ENCODE peak calls at places on chromosome 1, in five cellular contexts. One of them, this sample, is unnamed.

GRCh38 chr1:54312874-54313316 is 93.3 kb downstream of the SSBP3 start:
- DNase-seq in transverse colon: peak
- DNase-seq in right lobe of liver: no peak
- DNase-seq in spleen: no peak
- DNase-seq in GM12892: no peak
- DNase-seq in this sample: peak

GRCh38 chr1:226135059-226135651 is 51.4 kb downstream of the ACBD3 start:
- DNase-seq in right lobe of liver: peak
- DNase-seq in GM12892: no peak
- DNase-seq in spleen: peak
- DNase-seq in transverse colon: peak
- DNase-seq in this sample: no peak

GRCh38 chr1:100847481-100847880 is 47.2 kb downstream of the EXTL2 start:
- DNase-seq in spleen: no peak
- DNase-seq in right lobe of liver: no peak
- DNase-seq in transverse colon: no peak
- DNase-seq in GM12892: no peak
- DNase-seq in this sample: no peak

GRCh38 chr1:239997515-239998311 is 94.0 kb upstream of the FMN2 start:
- DNase-seq in GM12892: no peak
- DNase-seq in right lobe of liver: no peak
- DNase-seq in spleen: no peak
- DNase-seq in transverse colon: no peak
- DNase-seq in this sample: no peak

GRCh38 chr1:186206046-186206564 is 168.9 kb downstream of the TPR start:
- DNase-seq in GM12892: no peak
- DNase-seq in transverse colon: no peak
- DNase-seq in spleen: no peak
- DNase-seq in right lobe of liver: no peak
- DNase-seq in this sample: no peak

GRCh38 chr1:113403065-113403464 is 12.8 kb downstream of the MAGI3 start:
- DNase-seq in transverse colon: no peak
- DNase-seq in right lobe of liver: no peak
- DNase-seq in spleen: no peak
- DNase-seq in GM12892: no peak
- DNase-seq in this sample: no peak

GRCh38 chr1:230124187-230125128 is 57.4 kb downstream of the GALNT2 start:
- DNase-seq in GM12892: no peak
- DNase-seq in spleen: no peak
- DNase-seq in right lobe of liver: no peak
- DNase-seq in transverse colon: no peak
- DNase-seq in this sample: no peak

GRCh38 chr1:58964880-58965279 is 181.0 kb upstream of the JUN start:
- DNase-seq in spleen: no peak
- DNase-seq in right lobe of liver: peak
- DNase-seq in GM12892: no peak
- DNase-seq in transverse colon: no peak
- DNase-seq in this sample: no peak

GRCh38 chr1:167052389-167052788 is 37.8 kb downstream of the GPA33 start:
- DNase-seq in spleen: no peak
- DNase-seq in transverse colon: no peak
- DNase-seq in right lobe of liver: no peak
- DNase-seq in GM12892: no peak
- DNase-seq in this sample: no peak

GRCh38 chr1:155978973-155979429 is 654 bp upstream of the ARHGEF2 start:
- DNase-seq in right lobe of liver: no peak
- DNase-seq in spleen: peak
- DNase-seq in transverse colon: peak
- DNase-seq in GM12892: no peak
- DNase-seq in this sample: peak

GRCh38 chr1:35505911-35506798 is 51.0 kb downstream of the KIAA0319L start:
- DNase-seq in GM12892: no peak
- DNase-seq in right lobe of liver: no peak
- DNase-seq in spleen: no peak
- DNase-seq in transverse colon: peak
- DNase-seq in this sample: peak

GRCh38 chr1:233240839-233241682 is 54.5 kb downstream of the PCNX2 start:
- DNase-seq in GM12892: no peak
- DNase-seq in spleen: peak
- DNase-seq in right lobe of liver: peak
- DNase-seq in transverse colon: peak
- DNase-seq in this sample: peak

GRCh38 chr1:221515496-221515895 is 226.4 kb downstream of the DUSP10 start:
- DNase-seq in transverse colon: no peak
- DNase-seq in GM12892: no peak
- DNase-seq in right lobe of liver: no peak
- DNase-seq in spleen: no peak
- DNase-seq in this sample: no peak

GRCh38 chr1:165353731-165354671 is 2.5 kb downstream of the LMX1A start:
- DNase-seq in right lobe of liver: no peak
- DNase-seq in spleen: no peak
- DNase-seq in transverse colon: no peak
- DNase-seq in GM12892: no peak
- DNase-seq in this sample: no peak

GRCh38 chr1:165354739-165355138 is 1.8 kb downstream of the LMX1A start:
- DNase-seq in transverse colon: no peak
- DNase-seq in right lobe of liver: no peak
- DNase-seq in GM12892: no peak
- DNase-seq in spleen: no peak
- DNase-seq in this sample: no peak

GRCh38 chr1:165350861-165351260 is 5.7 kb downstream of the LMX1A start:
- DNase-seq in spleen: no peak
- DNase-seq in transverse colon: no peak
- DNase-seq in GM12892: no peak
- DNase-seq in right lobe of liver: no peak
- DNase-seq in this sample: no peak

GRCh38 chr1:165352109-165352441 is 4.4 kb downstream of the LMX1A start:
- DNase-seq in GM12892: no peak
- DNase-seq in right lobe of liver: no peak
- DNase-seq in transverse colon: no peak
- DNase-seq in spleen: no peak
- DNase-seq in this sample: no peak

DNA sequence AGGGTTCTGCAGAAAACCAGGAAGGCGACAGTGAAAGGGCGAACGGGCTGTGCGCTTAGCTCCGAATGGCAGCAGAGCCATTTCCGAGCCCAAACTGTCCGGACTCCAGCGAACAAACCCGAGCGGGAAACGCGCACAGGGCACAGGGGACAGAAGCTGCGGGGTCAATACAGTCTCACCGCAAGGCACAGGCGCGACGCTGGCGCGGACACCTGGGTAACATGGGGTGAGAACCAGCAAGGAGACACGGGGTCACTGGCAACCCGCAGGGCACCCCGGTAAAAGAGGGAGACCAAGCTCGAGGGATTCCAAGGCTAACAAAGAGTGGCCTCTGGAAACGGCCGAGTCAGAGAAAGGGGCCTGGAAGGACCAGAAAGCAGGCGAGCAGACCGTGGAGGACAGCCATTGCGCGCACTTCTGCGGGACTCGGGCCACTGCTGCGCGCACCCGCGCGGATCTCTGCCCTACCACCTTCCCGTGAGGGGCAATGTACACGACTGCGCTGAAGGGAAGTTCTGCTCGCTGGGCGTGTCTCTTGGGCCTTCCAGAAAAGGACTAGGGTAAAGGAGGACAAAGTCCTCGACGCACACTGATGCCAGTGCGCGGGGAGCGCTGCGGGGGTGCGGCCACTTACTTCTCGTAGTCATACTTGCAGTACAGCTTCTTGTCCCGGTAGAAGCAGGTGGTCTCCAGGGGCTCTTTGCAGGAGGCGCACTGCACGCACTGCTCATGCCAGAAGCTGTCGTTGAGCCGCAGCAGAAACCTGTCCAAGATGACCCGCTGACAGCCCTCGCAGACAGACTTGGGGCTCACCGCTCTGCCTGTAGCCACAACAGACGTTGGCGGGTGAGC is 3.8 kb downstream of the LMX1A start:
- DNase-seq in right lobe of liver: no peak
- DNase-seq in transverse colon: peak
- DNase-seq in spleen: no peak
- DNase-seq in GM12892: no peak
- DNase-seq in this sample: no peak
- TF ChIP-seq POLR2A in right lobe of liver: no peak
- TF ChIP-seq POLR2A in transverse colon: peak
- TF ChIP-seq POLR2A in spleen: no peak
- TF ChIP-seq POLR2A in GM12892: no peak
- TF ChIP-seq POLR2A in this sample: no peak

DNA sequence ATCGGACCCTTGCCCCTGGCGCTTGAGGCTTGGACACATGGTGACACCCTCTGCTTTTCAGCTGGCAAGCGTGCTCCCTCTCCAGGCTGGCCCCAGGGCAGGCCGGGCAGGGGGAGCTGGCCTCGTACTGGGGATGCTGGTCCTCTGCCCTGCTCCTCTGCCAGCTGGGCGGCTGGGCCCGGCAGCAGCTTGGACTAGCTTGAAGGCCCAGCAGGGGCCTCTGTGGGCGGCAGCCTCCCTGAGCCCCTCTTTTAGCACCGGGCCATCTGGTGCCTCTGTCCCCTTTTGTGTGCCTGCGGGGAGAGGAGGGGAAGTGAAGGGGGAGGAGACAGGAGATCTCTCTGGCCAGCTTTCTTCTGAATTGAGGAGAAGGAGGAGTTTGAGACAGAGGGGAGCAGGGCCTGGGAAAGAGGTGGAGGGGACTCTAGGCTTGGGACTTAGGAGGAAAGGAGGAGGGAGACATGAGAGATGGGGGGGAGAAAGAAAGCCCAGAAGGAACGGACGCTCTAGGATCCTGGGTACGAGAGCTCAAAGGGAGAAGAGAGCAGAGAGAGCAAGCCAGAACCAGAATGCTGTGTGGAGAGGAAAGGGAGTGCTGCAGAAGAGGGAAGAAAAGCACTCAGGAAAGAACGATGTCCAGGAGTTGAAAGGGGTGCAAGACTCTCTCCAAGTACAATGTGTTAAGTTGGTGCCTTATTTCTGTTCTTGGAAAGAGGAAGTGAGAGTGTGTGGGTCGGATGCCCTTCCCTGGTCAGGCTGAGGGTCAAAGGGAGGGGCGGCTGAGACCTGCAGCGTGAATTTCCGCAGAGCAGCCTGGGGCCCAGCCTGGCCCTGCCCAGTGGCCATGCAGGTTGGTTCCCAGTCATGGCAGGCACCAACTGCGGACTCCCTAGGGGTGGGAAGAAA is 40.3 kb downstream of the IER5 start:
- DNase-seq in spleen: peak
- DNase-seq in transverse colon: peak
- DNase-seq in right lobe of liver: peak
- DNase-seq in GM12892: no peak
- DNase-seq in this sample: no peak
- TF ChIP-seq POLR2A in spleen: no peak
- TF ChIP-seq POLR2A in transverse colon: no peak
- TF ChIP-seq POLR2A in right lobe of liver: no peak
- TF ChIP-seq POLR2A in GM12892: peak
- TF ChIP-seq POLR2A in this sample: no peak

DNA sequence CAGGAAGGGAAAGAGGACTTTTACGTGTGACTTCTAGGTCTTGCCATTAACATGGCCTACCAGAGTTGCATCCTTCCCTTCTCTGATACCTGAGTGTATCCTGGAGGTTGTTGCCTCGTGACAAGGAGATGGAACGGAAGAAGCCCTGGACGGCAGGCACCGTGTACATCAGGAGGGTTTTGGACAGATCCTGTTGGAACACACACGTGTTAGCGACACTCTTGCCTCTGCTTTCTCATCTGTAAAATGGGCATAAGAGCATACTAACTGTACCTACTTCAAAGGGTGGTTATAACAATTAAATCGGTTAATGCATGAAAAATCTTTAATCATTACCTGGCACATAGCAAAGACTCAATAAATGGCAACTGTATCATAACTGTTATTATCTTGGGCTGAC is 30.0 kb upstream of the EXOSC10 start:
- DNase-seq in right lobe of liver: no peak
- DNase-seq in transverse colon: no peak
- DNase-seq in GM12892: no peak
- DNase-seq in spleen: no peak
- DNase-seq in this sample: no peak
- TF ChIP-seq POLR2A in right lobe of liver: no peak
- TF ChIP-seq POLR2A in transverse colon: no peak
- TF ChIP-seq POLR2A in GM12892: no peak
- TF ChIP-seq POLR2A in spleen: no peak
- TF ChIP-seq POLR2A in this sample: no peak

DNA sequence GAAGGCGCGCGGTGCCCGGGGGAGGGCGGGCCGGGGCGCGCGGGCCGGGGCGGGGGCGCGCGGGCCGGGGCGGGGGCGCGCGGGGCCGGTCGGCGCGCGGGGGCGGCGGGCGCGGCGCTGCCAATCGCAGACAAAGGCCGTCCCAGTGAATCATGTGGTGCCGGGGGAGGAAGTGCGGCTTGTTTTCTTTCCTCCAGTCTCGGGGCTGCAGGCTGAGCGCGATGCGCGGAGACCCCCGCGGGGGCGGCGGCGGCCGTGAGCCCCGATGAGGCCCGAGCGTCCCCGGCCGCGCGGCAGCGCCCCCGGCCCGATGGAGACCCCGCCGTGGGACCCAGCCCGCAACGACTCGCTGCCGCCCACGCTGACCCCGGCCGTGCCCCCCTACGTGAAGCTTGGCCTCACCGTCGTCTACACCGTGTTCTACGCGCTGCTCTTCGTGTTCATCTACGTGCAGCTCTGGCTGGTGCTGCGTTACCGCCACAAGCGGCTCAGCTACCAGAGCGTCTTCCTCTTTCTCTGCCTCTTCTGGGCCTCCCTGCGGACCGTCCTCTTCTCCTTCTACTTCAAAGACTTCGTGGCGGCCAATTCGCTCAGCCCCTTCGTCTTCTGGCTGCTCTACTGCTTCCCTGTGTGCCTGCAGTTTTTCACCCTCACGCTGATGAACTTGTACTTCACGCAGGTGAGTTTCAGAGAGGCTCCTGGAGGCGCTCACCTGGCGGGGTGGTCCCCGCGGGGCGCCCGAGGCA is at the start of gene GPR137B:
- DNase-seq in spleen: peak
- DNase-seq in GM12892: peak
- DNase-seq in right lobe of liver: peak
- DNase-seq in transverse colon: peak
- DNase-seq in this sample: peak
- TF ChIP-seq POLR2A in spleen: no peak
- TF ChIP-seq POLR2A in GM12892: peak
- TF ChIP-seq POLR2A in right lobe of liver: peak
- TF ChIP-seq POLR2A in transverse colon: no peak
- TF ChIP-seq POLR2A in this sample: peak

GRCh38 chr1:181092056-181092455 is 3.6 kb downstream of the IER5 start:
- DNase-seq in right lobe of liver: no peak
- DNase-seq in transverse colon: no peak
- DNase-seq in spleen: no peak
- DNase-seq in GM12892: no peak
- DNase-seq in this sample: no peak
- TF ChIP-seq POLR2A in right lobe of liver: no peak
- TF ChIP-seq POLR2A in transverse colon: no peak
- TF ChIP-seq POLR2A in spleen: no peak
- TF ChIP-seq POLR2A in GM12892: no peak
- TF ChIP-seq POLR2A in this sample: no peak

GRCh38 chr1:94237291-94238226 is at the start of gene ARHGAP29:
- DNase-seq in right lobe of liver: peak
- DNase-seq in spleen: peak
- DNase-seq in transverse colon: peak
- DNase-seq in GM12892: peak
- DNase-seq in this sample: peak
- TF ChIP-seq POLR2A in right lobe of liver: peak
- TF ChIP-seq POLR2A in spleen: peak
- TF ChIP-seq POLR2A in transverse colon: peak
- TF ChIP-seq POLR2A in GM12892: no peak
- TF ChIP-seq POLR2A in this sample: peak

GRCh38 chr1:43285269-43285986 is at the start of gene C1orf210:
- DNase-seq in transverse colon: peak
- DNase-seq in right lobe of liver: peak
- DNase-seq in spleen: peak
- DNase-seq in GM12892: no peak
- DNase-seq in this sample: peak
- TF ChIP-seq POLR2A in transverse colon: peak
- TF ChIP-seq POLR2A in right lobe of liver: no peak
- TF ChIP-seq POLR2A in spleen: no peak
- TF ChIP-seq POLR2A in GM12892: no peak
- TF ChIP-seq POLR2A in this sample: no peak

This sample was measured in heart left ventricle.